ENCODE peak calls at places on chromosomes 13 and 19, in four cellular contexts. I is colonic mucosa, N is left ventricle myocardium inferior, P is heart left ventricle. W is an unnamed sample. For H3K4me1, the result is how much of the 10 kb centered on the place peaks cover.

GRCh38 chr13:41017744-41018582 is 1.2 kb downstream of the ELF1 start:
- DNase-seq in I (no peak), N (no peak), P (no peak), W (no peak)

GRCh38 chr13:33285420-33286124 is at the start of gene STARD13:
- DNase-seq in I (peak), N (peak), P (peak), W (peak)

GRCh38 chr13:90547272-90547790 is 800.2 kb upstream of the MIR17HG start:
- DNase-seq in I (no peak), N (no peak), P (no peak), W (no peak)

GRCh38 chr19:54029930-54030490 is 33.7 kb downstream of the VSTM1 start:
- DNase-seq in I (peak), N (peak), P (peak), W (peak)

GRCh38 chr13:37769078-37769477 is 100.5 kb downstream of the TRPC4 start:
- DNase-seq in I (no peak), N (no peak), P (no peak), W (no peak)

GRCh38 chr13:45728759-45729158 is 26.6 kb downstream of the CBY2 start:
- DNase-seq in I (no peak), N (no peak), P (no peak), W (no peak)

GRCh38 chr13:66576381-66576780 is 653.8 kb downstream of the PCDH9 start:
- DNase-seq in I (no peak), N (no peak), P (no peak), W (no peak)

GRCh38 chr13:74372511-74372910 is 238.3 kb upstream of the KLF12 start:
- DNase-seq in I (no peak), N (no peak), P (no peak), W (no peak)

GRCh38 chr19:11452814-11453335 is 17.4 kb downstream of the PRKCSH start:
- DNase-seq in I (no peak), N (no peak), P (no peak), W (no peak)

GRCh38 chr19:51097166-51097736 is 11.0 kb downstream of the CTU1 start:
- DNase-seq in I (peak), N (peak), P (peak), W (peak)

GRCh38 chr13:28035146-28035782 is 46.8 kb upstream of the URAD start:
- DNase-seq in I (peak), N (no peak), P (no peak), W (no peak)

GRCh38 chr19:22604571-22605274 is 29.4 kb upstream of the ZNF492 start:
- DNase-seq in I (no peak), N (no peak), P (no peak), W (no peak)

GRCh38 chr19:23460656-23461055 is 65.4 kb upstream of the ZNF91 start:
- DNase-seq in I (no peak), N (no peak), P (no peak), W (no peak)

GRCh38 chr19:4279530-4280422 is 710 bp downstream of the SHD start:
- DNase-seq in I (no peak), N (no peak), P (no peak), W (no peak)

GRCh38 chr13:113455384-113455783 is 2.1 kb upstream of the ADPRHL1 start:
- DNase-seq in I (no peak), N (no peak), P (no peak), W (no peak)

GRCh38 chr19:51714848-51715247 is 8.9 kb downstream of the HAS1 start:
- DNase-seq in I (no peak), N (no peak), P (no peak), W (no peak)

GRCh38 chr19:34241513-34242337 is 12.6 kb upstream of the GARRE1 start:
- DNase-seq in I (peak), N (no peak), P (no peak), W (peak)

GRCh38 chr13:22828081-22828480 is 352.7 kb upstream of the SGCG start:
- DNase-seq in I (no peak), N (no peak), P (no peak), W (no peak)

DNA sequence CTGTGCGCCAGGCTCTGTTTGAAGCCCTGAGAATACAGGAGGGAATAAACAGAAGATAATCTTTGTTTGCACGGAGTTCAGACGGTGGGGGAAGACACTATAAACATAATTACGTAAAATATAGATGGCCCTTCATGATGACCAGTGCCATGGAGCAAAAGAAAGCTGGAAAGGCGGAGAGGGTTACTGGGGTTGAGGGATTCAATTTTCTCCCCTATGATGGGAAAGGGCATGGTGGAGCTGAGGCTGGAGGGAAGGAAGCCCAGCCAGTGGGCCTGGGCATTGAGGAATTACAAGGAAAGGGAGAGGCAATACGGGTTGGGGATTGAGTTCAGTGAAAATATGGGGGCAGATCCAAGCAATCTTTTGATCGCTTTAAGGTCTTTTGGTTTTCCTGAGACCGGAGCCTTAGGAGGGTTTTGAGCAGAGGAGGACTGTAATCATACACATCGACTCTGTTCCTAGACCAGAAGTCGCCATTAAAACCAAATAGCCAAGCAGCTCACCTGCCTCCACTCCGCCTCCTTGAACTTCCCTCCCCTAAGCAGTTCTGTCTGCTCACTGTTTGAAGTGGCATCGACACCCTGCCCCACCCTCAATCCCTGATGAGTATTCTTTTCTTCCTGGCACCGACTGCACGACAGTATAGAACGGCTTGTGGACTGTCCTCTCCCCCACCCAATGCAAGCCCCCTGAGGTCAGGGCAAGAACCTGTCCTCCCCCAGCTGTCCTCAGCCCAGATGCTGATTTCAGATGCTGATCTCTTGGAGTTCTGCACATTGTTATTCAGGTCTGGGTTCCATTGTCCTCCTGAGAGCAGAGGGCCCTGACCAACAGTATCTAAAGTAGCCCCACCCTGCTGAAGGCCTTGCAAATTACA is 813 bp upstream of the ZNF296 start:
- DNase-seq in I (peak), N (no peak), P (no peak), W (no peak)
- H3K4me1 ChIP-seq in I (under half), N (half or more), P (under half), W (under half)

DNA sequence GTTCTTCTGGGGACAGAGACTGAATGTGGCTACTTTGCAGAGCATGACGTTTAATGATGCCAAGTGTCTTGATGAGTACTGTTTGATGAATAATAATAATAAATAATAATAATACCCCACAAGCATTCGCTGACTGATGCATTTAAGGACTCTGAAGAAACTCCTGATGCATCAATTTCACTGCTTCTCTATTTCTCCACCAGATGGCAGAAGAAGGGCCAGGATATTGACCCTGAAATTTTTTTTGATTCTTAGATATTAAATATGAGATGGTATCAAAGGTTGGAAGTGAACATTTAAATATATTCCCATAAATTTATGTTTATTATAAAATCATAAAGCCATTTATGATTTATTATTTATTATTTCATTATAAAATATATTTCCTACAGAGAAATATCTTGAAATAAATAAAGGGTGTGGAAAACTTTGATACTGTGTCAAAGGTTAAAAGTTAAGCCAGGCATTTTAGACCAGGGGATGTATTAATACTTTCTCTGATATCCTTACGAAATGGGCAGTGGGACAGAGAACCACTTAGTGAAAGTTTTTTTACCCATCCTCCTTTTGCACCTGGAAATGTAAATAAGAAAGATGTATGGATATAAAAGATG is 170.9 kb downstream of the LACC1 start:
- DNase-seq in I (no peak), N (no peak), P (no peak), W (no peak)
- TF ChIP-seq CTCF in I (peak), N (peak), P (peak), W (peak)

GRCh38 chr13:98506343-98507059 is 70.4 kb downstream of the STK24 start:
- DNase-seq in I (no peak), N (no peak), P (no peak), W (no peak)

GRCh38 chr13:98500963-98501421 is 75.9 kb downstream of the STK24 start:
- DNase-seq in I (no peak), N (no peak), P (no peak), W (no peak)

GRCh38 chr13:98503175-98504028 is 73.5 kb downstream of the STK24 start:
- DNase-seq in I (no peak), N (no peak), P (no peak), W (no peak)

GRCh38 chr13:98504371-98504963 is 72.4 kb downstream of the STK24 start:
- DNase-seq in I (no peak), N (no peak), P (no peak), W (no peak)

GRCh38 chr13:98504029-98504351 is 72.9 kb downstream of the STK24 start:
- DNase-seq in I (no peak), N (no peak), P (no peak), W (no peak)
- H3K4me1 ChIP-seq in I (under half), N (half or more), P (half or more), W (under half)

GRCh38 chr19:19524053-19524452 is 4.7 kb upstream of the YJEFN3 start:
- DNase-seq in I (no peak), N (no peak), P (no peak), W (no peak)
- TF ChIP-seq CTCF in I (no peak), N (no peak), P (no peak), W (no peak)

DNA sequence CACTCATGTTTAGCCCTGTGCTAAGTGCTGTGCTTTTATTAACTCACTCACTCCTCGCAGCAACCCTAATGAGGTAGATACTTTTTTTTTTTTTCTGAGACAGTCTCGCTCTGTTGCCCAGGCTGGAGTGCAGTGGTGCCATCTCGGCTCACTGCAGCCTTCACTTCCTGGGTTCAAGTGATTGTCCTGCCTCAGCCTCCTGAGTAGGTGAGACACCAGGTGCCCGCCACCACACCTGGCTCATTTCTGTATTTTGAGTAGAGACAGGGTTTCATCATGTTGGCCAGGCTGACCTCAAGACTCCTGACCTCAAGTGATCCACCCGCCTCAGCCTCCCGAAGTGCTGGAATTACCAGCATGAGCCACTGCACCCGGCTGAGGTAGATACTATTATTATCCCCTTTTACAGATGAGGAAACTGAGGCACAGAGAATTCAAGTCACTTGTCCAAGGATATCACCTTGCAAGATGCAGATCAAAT is 2.5 kb downstream of the ITPKC start:
- DNase-seq in I (no peak), N (no peak), P (no peak), W (no peak)
- H3K4me1 ChIP-seq in I (under half), N (half or more), P (under half), W (half or more)

DNA sequence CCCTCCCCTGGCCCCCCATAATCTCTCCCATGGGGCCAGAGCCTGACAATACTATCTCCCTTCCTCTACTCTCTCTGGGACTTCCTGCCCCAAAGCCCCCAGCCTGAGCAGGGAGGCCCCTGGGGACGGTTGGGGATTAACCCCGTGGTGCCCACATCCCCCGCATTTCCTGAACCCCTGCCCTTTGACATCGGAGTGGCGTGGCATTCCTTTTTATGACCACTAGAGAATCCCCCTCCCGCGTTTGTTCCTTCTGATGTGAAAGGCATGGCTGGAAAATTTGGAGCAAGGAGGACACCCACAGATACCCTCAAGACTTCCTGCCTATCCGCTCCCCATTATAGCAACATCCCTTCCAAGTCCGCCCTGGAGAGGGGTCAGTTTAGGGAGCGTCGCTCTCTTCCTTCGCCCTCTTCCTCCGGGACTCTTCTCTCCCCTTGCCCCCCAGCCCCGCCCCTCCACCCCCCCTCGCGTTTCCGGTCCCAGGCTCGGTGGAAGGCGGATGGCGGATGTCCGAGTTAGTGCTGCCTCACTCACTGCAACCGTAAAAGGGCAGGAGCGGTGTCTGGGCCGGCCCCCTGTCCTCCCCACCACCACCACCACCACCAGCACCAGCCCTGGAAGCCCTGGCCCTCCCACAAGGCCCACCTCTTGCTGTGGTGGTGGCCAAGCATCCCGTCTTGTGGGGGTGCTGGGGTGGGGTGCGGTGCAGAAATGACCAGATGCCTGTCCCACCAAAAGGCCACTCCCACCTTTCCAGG is 1.8 kb downstream of the VASP start:
- DNase-seq in I (peak), N (peak), P (peak), W (peak)
- TF ChIP-seq CTCF in I (no peak), N (no peak), P (no peak), W (no peak)

DNA sequence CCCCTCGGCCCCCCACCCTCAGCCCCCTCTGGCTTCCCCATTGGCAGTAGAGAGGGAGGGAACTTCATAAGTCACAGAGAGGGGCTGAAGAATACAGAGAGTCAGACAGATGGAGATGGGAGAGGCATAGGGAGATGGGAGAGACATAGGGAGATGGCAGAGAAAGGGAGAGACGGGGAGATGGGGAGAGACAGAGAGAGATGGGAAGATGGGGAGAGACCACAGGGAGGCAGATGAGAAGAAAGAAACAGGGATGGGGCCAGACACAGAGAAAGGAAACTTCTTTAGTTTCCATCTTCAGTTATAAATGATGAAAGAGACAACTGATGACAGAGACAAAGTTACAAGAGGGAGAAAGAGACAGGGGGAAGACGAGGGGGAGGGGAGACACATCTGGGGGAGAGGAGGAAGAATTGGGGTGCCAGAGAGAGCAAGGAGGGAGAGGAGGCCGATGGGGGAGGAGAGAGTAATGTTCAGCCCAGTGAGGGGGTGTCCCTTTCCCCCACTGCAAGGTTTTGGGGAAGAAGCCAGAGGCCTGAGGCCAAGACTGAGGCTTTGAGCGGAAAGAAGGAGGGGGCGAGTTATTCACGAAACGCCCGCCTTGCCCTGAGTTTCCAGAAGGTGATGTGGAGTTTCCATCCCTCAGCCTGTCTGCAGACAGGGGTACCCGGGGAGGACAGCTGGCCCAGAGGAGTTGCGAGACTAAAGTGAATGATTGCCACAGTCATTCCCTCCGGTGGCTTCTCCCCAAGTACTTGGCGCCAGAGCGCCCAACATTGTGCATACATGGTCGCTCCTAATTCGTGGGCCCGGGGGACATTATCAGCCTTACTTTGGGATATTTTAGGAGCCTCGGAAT is 692 bp upstream of the PPAN start:
- DNase-seq in I (peak), N (no peak), P (no peak), W (no peak)
- H3K4me1 ChIP-seq in I (under half), N (under half), P (under half), W (under half)

GRCh38 chr13:49219647-49220034 is 497 bp upstream of the MLNR start:
- DNase-seq in I (no peak), N (no peak), P (no peak), W (no peak)

GRCh38 chr13:49216334-49216733 is 3.8 kb upstream of the MLNR start:
- DNase-seq in I (no peak), N (no peak), P (no peak), W (no peak)

GRCh38 chr13:49220035-49220855 is at the start of gene MLNR:
- DNase-seq in I (peak), N (no peak), P (no peak), W (no peak)

GRCh38 chr13:49217962-49218492 is 2.1 kb upstream of the MLNR start:
- DNase-seq in I (no peak), N (no peak), P (no peak), W (no peak)

GRCh38 chr13:49218493-49219051 is 1.6 kb upstream of the MLNR start:
- DNase-seq in I (no peak), N (no peak), P (no peak), W (no peak)
- TF ChIP-seq CTCF in I (no peak), N (no peak), P (no peak), W (no peak)

GRCh38 chr13:111181977-111182376 is 66.9 kb downstream of the ARHGEF7 start:
- DNase-seq in I (no peak), N (no peak), P (no peak), W (no peak)
- H3K4me1 ChIP-seq in I (under half), N (half or more), P (under half), W (under half)

GRCh38 chr19:48968813-48969218 is 3.7 kb downstream of the FTL start:
- DNase-seq in I (no peak), N (no peak), P (no peak), W (no peak)

GRCh38 chr19:48970139-48970766 is 5.1 kb downstream of the FTL start:
- DNase-seq in I (no peak), N (no peak), P (no peak), W (no peak)

GRCh38 chr19:48969276-48970138 is 4.4 kb downstream of the FTL start:
- DNase-seq in I (no peak), N (no peak), P (no peak), W (peak)

GRCh38 chr19:48968179-48968661 is 3.1 kb downstream of the FTL start:
- DNase-seq in I (no peak), N (no peak), P (no peak), W (no peak)

GRCh38 chr19:48970923-48971395 is 5.8 kb downstream of the FTL start:
- DNase-seq in I (peak), N (peak), P (peak), W (peak)
- TF ChIP-seq CTCF in I (peak), N (peak), P (peak), W (peak)

W was measured in adrenal gland.